ENCODE peak calls at places on chromosomes 11 and 22, in six cellular contexts. E, Q, I, G, Y and F are unnamed samples.

GRCh38 chr22:36244522-36245391 is 5.4 kb upstream of the APOL2 start:
- DNase-seq in E (no peak), Y (no peak), I (no peak), Q (no peak), G (no peak), F (no peak)

GRCh38 chr11:12449961-12450715 is 72.8 kb downstream of the PARVA start:
- DNase-seq in Q (no peak), I (no peak), G (no peak), E (no peak), Y (no peak), F (no peak)

GRCh38 chr11:13955971-13956421 is 6.5 kb upstream of the SPON1 start:
- DNase-seq in E (no peak), Q (peak), Y (no peak), I (peak), G (no peak), F (no peak)

GRCh38 chr11:132925825-132926469 is 606.4 kb downstream of the OPCML start:
- DNase-seq in G (no peak), I (peak), Q (no peak), E (no peak), Y (no peak), F (no peak)

GRCh38 chr22:19723990-19724827 is 870 bp downstream of the GP1BB start:
- DNase-seq in Y (no peak), I (peak), G (peak), E (no peak), Q (peak), F (no peak)

GRCh38 chr11:32698579-32698978 is 95.9 kb downstream of the CCDC73 start:
- DNase-seq in G (no peak), I (peak), Q (no peak), Y (no peak), E (no peak), F (no peak)

GRCh38 chr11:76823481-76824028 is 37.2 kb upstream of the ACER3 start:
- DNase-seq in G (no peak), Q (peak), E (no peak), I (peak), Y (no peak), F (no peak)

GRCh38 chr11:119990306-119991021 is 147.4 kb downstream of the TRIM29 start:
- DNase-seq in Y (no peak), Q (no peak), I (no peak), G (no peak), E (no peak), F (no peak)

GRCh38 chr11:108193725-108194124 is 28.7 kb downstream of the NPAT start:
- DNase-seq in E (no peak), Q (no peak), Y (no peak), G (no peak), I (no peak), F (no peak)

GRCh38 chr11:119729581-119730346 is 764 bp upstream of the NECTIN1 start:
- DNase-seq in G (no peak), I (no peak), Y (no peak), Q (no peak), E (no peak), F (no peak)

GRCh38 chr11:78822931-78823423 is 248.3 kb upstream of the NARS2 start:
- DNase-seq in Q (peak), G (no peak), I (no peak), Y (no peak), E (no peak), F (no peak)

GRCh38 chr11:116312560-116313340 is 460.0 kb downstream of the BUD13 start:
- DNase-seq in Q (no peak), E (no peak), I (no peak), Y (no peak), G (no peak), F (no peak)

GRCh38 chr11:16606784-16607674 is 131.4 kb upstream of the C11orf58 start:
- DNase-seq in Q (peak), I (no peak), Y (no peak), E (no peak), G (no peak), F (no peak)

GRCh38 chr11:130522284-130522961 is 74.0 kb downstream of the ADAMTS15 start:
- DNase-seq in Q (peak), I (peak), Y (no peak), G (no peak), E (no peak), F (no peak)

GRCh38 chr22:46584081-46584903 is 35.9 kb upstream of the GRAMD4 start:
- DNase-seq in Y (no peak), G (no peak), Q (no peak), I (no peak), E (no peak), F (no peak)

GRCh38 chr22:21457023-21457787 is 10.0 kb upstream of the TMEM191C start:
- DNase-seq in Y (no peak), I (peak), G (no peak), Q (no peak), E (no peak), F (no peak)

GRCh38 chr11:124415356-124415923 is 9.2 kb downstream of the OR8B4 start:
- DNase-seq in I (peak), Y (no peak), E (no peak), Q (peak), G (no peak), F (no peak)

GRCh38 chr22:24723111-24723510 is 51.4 kb downstream of the PIWIL3 start:
- DNase-seq in Y (no peak), E (no peak), I (no peak), Q (no peak), G (no peak), F (no peak)

GRCh38 chr22:32701021-32701420 is 100.5 kb upstream of the TIMP3 start:
- DNase-seq in G (no peak), Y (no peak), E (no peak), I (no peak), Q (no peak), F (no peak)

GRCh38 chr22:42645938-42646568 is 3.1 kb downstream of the CYB5R3 start:
- DNase-seq in Q (no peak), E (no peak), G (no peak), I (no peak), Y (no peak), F (no peak)

GRCh38 chr22:43482310-43482625 is 70.5 kb downstream of the MPPED1 start:
- DNase-seq in E (no peak), Y (no peak), Q (no peak), G (no peak), I (no peak), F (no peak)

GRCh38 chr22:47125603-47126002 is 363.2 kb downstream of the TBC1D22A start:
- DNase-seq in I (no peak), Y (no peak), Q (peak), E (no peak), G (no peak), F (no peak)

GRCh38 chr22:25396615-25397200 is 167.8 kb upstream of the GRK3 start:
- DNase-seq in E (no peak), I (peak), Y (no peak), G (no peak), Q (no peak), F (no peak)

GRCh38 chr11:46120711-46121327 is 435 bp downstream of the PHF21A start:
- DNase-seq in Q (peak), I (peak), E (no peak), Y (no peak), G (no peak), F (no peak)

GRCh38 chr11:115709297-115709696 is 205.1 kb upstream of the CADM1 start:
- DNase-seq in Y (peak), E (no peak), Q (no peak), I (no peak), G (no peak), F (no peak)

GRCh38 chr22:50529416-50530279 is at the start of gene TYMP:
- DNase-seq in I (peak), Q (no peak), G (peak), E (no peak), Y (no peak), F (peak)

GRCh38 chr11:125945011-125945796 is 640 bp upstream of the VSIG10L2 start:
- DNase-seq in I (no peak), Y (no peak), Q (no peak), E (no peak), G (no peak), F (no peak)

GRCh38 chr11:85682330-85683305 is 3.4 kb downstream of the CCDC89 start:
- DNase-seq in I (no peak), Q (peak), Y (no peak), G (peak), E (no peak), F (peak)

GRCh38 chr11:64065141-64065465 is 29.4 kb downstream of the FLRT1 start:
- DNase-seq in Y (no peak), I (no peak), E (no peak), G (no peak), Q (no peak), F (no peak)

GRCh38 chr11:125303186-125303585 is 138.6 kb downstream of the PKNOX2 start:
- DNase-seq in G (no peak), Y (no peak), E (no peak), I (no peak), Q (no peak), F (no peak)

GRCh38 chr11:102920118-102920684 is 35.3 kb downstream of the MMP13 start:
- DNase-seq in Q (no peak), E (no peak), Y (peak), I (no peak), G (no peak), F (no peak)

GRCh38 chr22:39277135-39277607 is 32.4 kb upstream of the PDGFB start:
- DNase-seq in Y (no peak), Q (no peak), E (no peak), G (no peak), I (no peak), F (no peak)

GRCh38 chr22:23522642-23523251 is 57.3 kb downstream of the IGLL1 start:
- DNase-seq in Q (peak), I (peak), E (no peak), G (no peak), Y (no peak), F (peak)

GRCh38 chr11:7936615-7937014 is 4.9 kb downstream of the OR10A3 start:
- DNase-seq in E (no peak), Y (no peak), G (no peak), Q (no peak), I (no peak), F (no peak)

GRCh38 chr11:98059488-98059887 is 961.3 kb upstream of the CNTN5 start:
- DNase-seq in E (no peak), G (no peak), Y (no peak), Q (no peak), I (no peak), F (no peak)

GRCh38 chr22:44700456-44700855 is 1.5 kb upstream of the PRR5 start:
- DNase-seq in Y (no peak), I (no peak), Q (no peak), G (no peak), E (no peak), F (no peak)

GRCh38 chr22:44703269-44703870 is 1.4 kb downstream of the PRR5 start:
- DNase-seq in I (no peak), Y (no peak), E (no peak), G (no peak), Q (no peak), F (no peak)

GRCh38 chr22:44701187-44701586 is 817 bp upstream of the PRR5 start:
- DNase-seq in Y (no peak), G (no peak), E (no peak), I (no peak), Q (no peak), F (no peak)

GRCh38 chr22:44702479-44703219 is 645 bp downstream of the PRR5 start:
- DNase-seq in E (no peak), I (no peak), Q (no peak), Y (no peak), G (no peak), F (no peak)

GRCh38 chr22:44701824-44702478 is at the start of gene PRR5:
- DNase-seq in G (peak), I (peak), Q (peak), Y (no peak), E (no peak), F (peak)
- TF ChIP-seq POLR2AphosphoS5 in G (no peak), I (no peak), Q (no peak), Y (no peak), E (no peak), F (no peak)

GRCh38 chr11:117761993-117762392 is 35.0 kb downstream of the DSCAML1 start:
- DNase-seq in Q (no peak), I (no peak), Y (no peak), E (no peak), G (no peak), F (no peak)
- TF ChIP-seq POLR2A in Q (no peak), I (no peak), Y (no peak), E (no peak), G (no peak), F (no peak)

GRCh38 chr11:297666-298405 is 1.5 kb downstream of the IFITM5 start:
- DNase-seq in Y (no peak), G (no peak), I (peak), E (no peak), Q (peak), F (no peak)

GRCh38 chr11:298406-299065 is 790 bp downstream of the IFITM5 start:
- DNase-seq in G (no peak), Q (no peak), Y (no peak), I (no peak), E (no peak), F (no peak)

GRCh38 chr11:295351-296205 is 3.7 kb downstream of the IFITM5 start:
- DNase-seq in E (no peak), Q (no peak), G (no peak), Y (no peak), I (no peak), F (no peak)

GRCh38 chr11:296206-296975 is 2.9 kb downstream of the IFITM5 start:
- DNase-seq in I (no peak), E (no peak), G (no peak), Q (no peak), Y (no peak), F (no peak)

GRCh38 chr11:296976-297665 is 2.2 kb downstream of the IFITM5 start:
- DNase-seq in G (no peak), E (no peak), I (no peak), Q (no peak), Y (no peak), F (no peak)
- TF ChIP-seq TAF1 in G (no peak), E (no peak), I (no peak), Q (no peak), Y (no peak), F (no peak)

GRCh38 chr11:72003776-72004171 is 5.1 kb downstream of the IL18BP start:
- DNase-seq in G (no peak), E (no peak), Q (no peak), Y (no peak), I (no peak), F (no peak)
- TF ChIP-seq POLR2AphosphoS5 in G (no peak), E (peak), Q (no peak), Y (no peak), I (no peak), F (no peak)

GRCh38 chr11:74403607-74404006 is 5.4 kb upstream of the PGM2L1 start:
- DNase-seq in Y (no peak), Q (no peak), G (no peak), I (no peak), E (no peak), F (no peak)

GRCh38 chr11:74397531-74398243 is 546 bp downstream of the PGM2L1 start:
- DNase-seq in E (no peak), Q (peak), G (peak), Y (no peak), I (peak), F (peak)

GRCh38 chr11:74398244-74399159 is at the start of gene PGM2L1:
- DNase-seq in G (peak), E (peak), I (peak), Y (peak), Q (peak), F (peak)
- TF ChIP-seq POLR2A in G (no peak), E (peak), I (peak), Y (peak), Q (peak), F (no peak)

DNA sequence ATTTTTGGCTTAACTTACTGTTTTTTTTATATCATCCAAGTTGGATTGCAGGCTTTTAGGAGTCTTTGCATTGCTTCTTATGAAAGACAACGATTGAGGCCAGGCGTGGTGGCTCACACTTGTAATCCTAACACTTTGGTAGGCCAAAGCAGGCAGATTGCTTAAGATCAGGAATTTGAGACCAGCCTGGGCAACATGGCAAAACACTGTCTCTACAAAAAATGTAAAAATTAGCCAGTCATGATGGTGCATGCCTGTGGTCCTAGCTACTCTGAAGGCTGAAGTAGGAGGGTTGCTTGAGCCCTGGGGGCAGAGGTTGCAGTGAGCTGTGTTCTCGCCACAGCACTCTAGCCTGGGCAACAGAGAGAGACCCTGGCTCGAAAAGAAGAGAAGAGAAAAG is 56.6 kb downstream of the BID start:
- DNase-seq in I (no peak), Q (no peak), Y (no peak), G (no peak), E (no peak), F (no peak)
- TF ChIP-seq TAF1 in I (no peak), Q (no peak), Y (no peak), G (no peak), E (no peak), F (no peak)

DNA sequence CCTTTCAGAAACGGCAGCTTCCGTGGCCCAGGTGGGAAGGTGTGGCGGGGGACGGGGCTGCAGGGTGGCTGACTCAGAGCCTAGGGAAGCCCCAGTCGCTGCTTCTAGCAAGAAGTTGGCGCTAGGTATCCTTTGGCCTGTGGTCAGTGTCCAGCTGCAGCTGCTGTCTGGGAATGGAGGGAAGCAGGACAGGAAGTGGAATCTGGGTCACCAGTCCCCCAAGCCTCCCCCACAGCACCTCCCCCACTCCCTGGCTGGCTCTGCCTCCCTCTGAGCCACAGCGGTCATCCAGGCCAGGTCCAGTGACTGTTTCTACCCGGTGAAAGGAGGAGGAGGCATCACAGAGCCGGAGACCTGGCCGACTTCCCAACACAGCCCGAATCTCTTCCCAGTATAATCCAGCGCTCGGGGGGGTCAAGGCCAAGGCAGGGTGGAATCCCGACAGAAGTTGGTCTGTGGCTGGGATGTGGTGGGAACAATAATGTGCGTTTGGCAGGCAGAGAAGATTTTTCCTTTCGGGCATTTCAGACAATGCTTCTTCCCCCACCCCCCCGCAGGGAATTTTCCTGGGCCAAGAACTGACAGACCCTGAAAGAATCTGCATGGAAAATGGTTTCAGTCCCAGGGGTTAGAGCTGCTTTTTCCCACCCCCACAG is 45.1 kb downstream of the C11orf96 start:
- DNase-seq in E (no peak), G (no peak), I (no peak), Y (no peak), Q (no peak), F (no peak)
- TF ChIP-seq POLR2AphosphoS5 in E (no peak), G (no peak), I (no peak), Y (no peak), Q (no peak), F (no peak)